ENCODE peak calls at places on chromosomes 5 and 9, in seven cellular contexts. G, X, T, K, N, H and U are unnamed samples.

GRCh38 chr9:72524820-72525539 is 3.6 kb downstream of the TMC1 start:
- DNase-seq in H (no peak), K (peak), X (peak), T (no peak), N (peak), G (no peak), U (no peak)

GRCh38 chr9:116979461-116979860 is 292.4 kb downstream of the TRIM32 start:
- DNase-seq in H (no peak), K (no peak), G (no peak), X (no peak), N (no peak), T (no peak), U (no peak)

GRCh38 chr5:1001406-1002270 is 7.0 kb upstream of the NKD2 start:
- DNase-seq in H (no peak), X (no peak), G (no peak), K (no peak), T (peak), N (no peak), U (no peak)

GRCh38 chr5:138597660-138598400 is 22.6 kb upstream of the HSPA9 start:
- DNase-seq in G (no peak), N (no peak), T (no peak), H (no peak), X (no peak), K (no peak), U (no peak)

GRCh38 chr5:84372066-84372700 is 12.5 kb downstream of the EDIL3 start:
- DNase-seq in T (no peak), H (peak), X (peak), K (no peak), N (no peak), G (no peak), U (no peak)

GRCh38 chr5:112738180-112738560 is 485 bp downstream of the APC start:
- DNase-seq in G (no peak), H (no peak), T (no peak), N (no peak), X (peak), K (peak), U (no peak)

GRCh38 chr5:79093762-79094161 is 17.8 kb upstream of the BHMT start:
- DNase-seq in K (no peak), H (peak), N (peak), X (no peak), G (no peak), T (no peak), U (no peak)

GRCh38 chr5:10985711-10986110 is 224.7 kb upstream of the DAP start:
- DNase-seq in G (no peak), N (no peak), H (no peak), T (no peak), X (no peak), K (no peak), U (no peak)

GRCh38 chr5:115262066-115262404 is 642 bp downstream of the PGGT1B start:
- DNase-seq in X (peak), K (no peak), T (no peak), N (no peak), H (no peak), G (no peak), U (peak)

GRCh38 chr9:13575558-13575957 is 296.1 kb upstream of the MPDZ start:
- DNase-seq in G (no peak), N (no peak), K (no peak), X (peak), T (no peak), H (no peak), U (no peak)

GRCh38 chr5:78647411-78647818 is 1.2 kb downstream of the LHFPL2 start:
- DNase-seq in T (no peak), X (peak), H (no peak), N (peak), G (no peak), K (peak), U (no peak)

GRCh38 chr5:13503017-13503416 is 441.5 kb downstream of the DNAH5 start:
- DNase-seq in H (no peak), G (no peak), T (no peak), K (no peak), N (no peak), X (no peak), U (no peak)

GRCh38 chr5:132396589-132397001 is 27.1 kb downstream of the SLC22A5 start:
- DNase-seq in G (no peak), X (no peak), N (no peak), K (no peak), H (no peak), T (no peak), U (no peak)

GRCh38 chr9:132978451-132979087 is at the start of gene GFI1B:
- DNase-seq in G (no peak), T (no peak), H (no peak), X (no peak), N (peak), K (no peak), U (no peak)

GRCh38 chr9:125650271-125650737 is 56.7 kb downstream of the MAPKAP1 start:
- DNase-seq in X (peak), H (no peak), G (no peak), K (no peak), T (peak), N (no peak), U (peak)

GRCh38 chr5:9057406-9058000 is 488.4 kb downstream of the SEMA5A start:
- DNase-seq in K (no peak), G (no peak), N (no peak), T (no peak), X (no peak), H (no peak), U (no peak)

GRCh38 chr5:2335727-2336515 is 415.6 kb downstream of the IRX2 start:
- DNase-seq in G (no peak), N (no peak), X (no peak), K (no peak), H (no peak), T (no peak), U (no peak)

GRCh38 chr5:151675956-151676712 is 10.6 kb downstream of the SPARC start:
- DNase-seq in N (no peak), G (no peak), K (no peak), H (no peak), T (no peak), X (peak), U (no peak)

GRCh38 chr9:38319496-38320173 is 72.9 kb upstream of the ALDH1B1 start:
- DNase-seq in K (no peak), G (no peak), H (no peak), X (peak), T (no peak), N (no peak), U (no peak)

GRCh38 chr5:177412603-177413233 is 3.4 kb upstream of the F12 start:
- DNase-seq in N (no peak), G (no peak), T (no peak), K (no peak), H (no peak), X (no peak), U (no peak)

GRCh38 chr5:134917070-134917831 is 12.3 kb downstream of the PCBD2 start:
- DNase-seq in N (no peak), H (no peak), X (no peak), K (peak), G (no peak), T (no peak), U (no peak)

GRCh38 chr5:55234171-55234700 is 828 bp upstream of the CCNO start:
- DNase-seq in G (no peak), N (peak), K (peak), T (no peak), H (no peak), X (peak), U (no peak)

GRCh38 chr9:91815896-91816295 is 134.1 kb downstream of the ROR2 start:
- DNase-seq in H (no peak), N (no peak), G (no peak), X (no peak), T (no peak), K (no peak), U (no peak)

GRCh38 chr9:96117398-96118060 is 184.4 kb downstream of the HSD17B3 start:
- DNase-seq in K (no peak), T (no peak), N (no peak), H (no peak), G (no peak), X (no peak), U (no peak)

GRCh38 chr5:139426222-139426885 is 13.0 kb downstream of the DNAJC18 start:
- DNase-seq in X (no peak), G (no peak), N (no peak), K (no peak), H (no peak), T (no peak), U (no peak)

GRCh38 chr5:113186061-113186460 is 209.5 kb downstream of the DCP2 start:
- DNase-seq in K (no peak), G (no peak), N (no peak), T (no peak), H (no peak), X (no peak), U (no peak)

GRCh38 chr9:85702881-85703280 is 38.9 kb downstream of the AGTPBP1 start:
- DNase-seq in G (no peak), T (no peak), N (no peak), H (no peak), K (no peak), X (peak), U (no peak)

GRCh38 chr9:138009456-138010273 is 132.1 kb downstream of the CACNA1B start:
- DNase-seq in T (no peak), H (no peak), K (no peak), X (no peak), N (no peak), G (peak), U (no peak)

GRCh38 chr5:17203329-17204132 is 13.9 kb upstream of the BASP1 start:
- DNase-seq in X (peak), H (peak), N (peak), T (peak), G (no peak), K (peak), U (no peak)

GRCh38 chr9:34663296-34663590 is 786 bp upstream of the CCL27 start:
- DNase-seq in H (no peak), K (no peak), X (no peak), N (no peak), T (no peak), G (no peak), U (no peak)

GRCh38 chr9:93672622-93673270 is 96.4 kb downstream of the PHF2 start:
- DNase-seq in K (no peak), N (no peak), G (no peak), X (peak), H (no peak), T (no peak), U (no peak)

GRCh38 chr9:100106616-100107015 is 7.6 kb downstream of the INVS start:
- DNase-seq in H (no peak), T (no peak), G (no peak), K (no peak), X (no peak), N (no peak), U (no peak)

GRCh38 chr5:177304392-177305119 is 957 bp downstream of the PRELID1 start:
- DNase-seq in K (no peak), N (no peak), H (no peak), G (no peak), X (peak), T (no peak), U (no peak)

GRCh38 chr5:545641-546375 is 21.6 kb upstream of the SLC9A3 start:
- DNase-seq in X (no peak), N (no peak), G (peak), K (no peak), H (no peak), T (no peak), U (no peak)

GRCh38 chr5:122775713-122776084 is 819 bp downstream of the SNX2 start:
- DNase-seq in T (no peak), N (no peak), K (no peak), H (no peak), G (no peak), X (peak), U (no peak)

GRCh38 chr5:126809932-126810331 is 33.0 kb downstream of the LMNB1 start:
- DNase-seq in K (no peak), X (no peak), N (no peak), G (no peak), T (no peak), H (no peak), U (no peak)

GRCh38 chr5:125410501-125411162 is 664.2 kb upstream of the ZNF608 start:
- DNase-seq in N (no peak), T (no peak), H (peak), G (no peak), K (no peak), X (peak), U (no peak)